ENCODE peak calls at places on chromosomes 6 and 20, in seven cellular contexts. One of them, this sample, is unnamed.
A peak's percentile ranks its signal among the peaks of the same experiment; 100 is the strongest.

GRCh38 chr6:7042056-7042653 is 65.6 kb upstream of the RREB1 start:
- DNase-seq in aorta: no peak
- DNase-seq in body of pancreas: peak; percentile 23
- DNase-seq in left ventricle myocardium inferior: no peak
- DNase-seq in CD8-positive, alpha-beta T cell: no peak
- DNase-seq in fibroblast of lung: no peak
- DNase-seq in cardiac muscle cell: peak; percentile 44
- DNase-seq in this sample: no peak

GRCh38 chr6:150256618-150257272 is 112.1 kb upstream of the IYD start:
- DNase-seq in body of pancreas: no peak
- DNase-seq in left ventricle myocardium inferior: no peak
- DNase-seq in CD8-positive, alpha-beta T cell: no peak
- DNase-seq in fibroblast of lung: peak; percentile 72
- DNase-seq in cardiac muscle cell: peak; percentile 89
- DNase-seq in aorta: no peak
- DNase-seq in this sample: no peak

GRCh38 chr20:19628570-19629134 is 129.4 kb upstream of the RIN2 start:
- DNase-seq in body of pancreas: peak; percentile 73
- DNase-seq in left ventricle myocardium inferior: no peak
- DNase-seq in aorta: no peak
- DNase-seq in CD8-positive, alpha-beta T cell: no peak
- DNase-seq in fibroblast of lung: peak; percentile 67
- DNase-seq in cardiac muscle cell: peak; percentile 80
- DNase-seq in this sample: no peak

GRCh38 chr20:12570371-12570770 is 438.4 kb upstream of the SPTLC3 start:
- DNase-seq in body of pancreas: peak; percentile 38
- DNase-seq in fibroblast of lung: no peak
- DNase-seq in CD8-positive, alpha-beta T cell: no peak
- DNase-seq in aorta: no peak
- DNase-seq in left ventricle myocardium inferior: no peak
- DNase-seq in cardiac muscle cell: peak; percentile 20
- DNase-seq in this sample: no peak

GRCh38 chr6:75213112-75213511 is 7.3 kb upstream of the COL12A1 start:
- DNase-seq in body of pancreas: no peak
- DNase-seq in cardiac muscle cell: peak; percentile 65
- DNase-seq in CD8-positive, alpha-beta T cell: no peak
- DNase-seq in fibroblast of lung: no peak
- DNase-seq in aorta: no peak
- DNase-seq in left ventricle myocardium inferior: no peak
- DNase-seq in this sample: no peak

GRCh38 chr6:54267798-54268197 is 40.4 kb upstream of the TINAG start:
- DNase-seq in body of pancreas: peak; percentile 39
- DNase-seq in cardiac muscle cell: peak; percentile 72
- DNase-seq in aorta: no peak
- DNase-seq in fibroblast of lung: peak; percentile 66
- DNase-seq in CD8-positive, alpha-beta T cell: no peak
- DNase-seq in left ventricle myocardium inferior: no peak
- DNase-seq in this sample: no peak

GRCh38 chr6:55046869-55047422 is 127.4 kb upstream of the HCRTR2 start:
- DNase-seq in aorta: no peak
- DNase-seq in fibroblast of lung: peak; percentile 24
- DNase-seq in CD8-positive, alpha-beta T cell: no peak
- DNase-seq in body of pancreas: peak; percentile 33
- DNase-seq in left ventricle myocardium inferior: no peak
- DNase-seq in cardiac muscle cell: no peak
- DNase-seq in this sample: no peak

GRCh38 chr6:106377061-106377540 is 16.6 kb downstream of the CRYBG1 start:
- DNase-seq in aorta: no peak
- DNase-seq in body of pancreas: no peak
- DNase-seq in left ventricle myocardium inferior: no peak
- DNase-seq in cardiac muscle cell: no peak
- DNase-seq in fibroblast of lung: peak; percentile 7
- DNase-seq in CD8-positive, alpha-beta T cell: no peak
- DNase-seq in this sample: no peak

GRCh38 chr6:161569071-161569470 is 295.2 kb upstream of the AGPAT4 start:
- DNase-seq in fibroblast of lung: no peak
- DNase-seq in aorta: no peak
- DNase-seq in body of pancreas: no peak
- DNase-seq in CD8-positive, alpha-beta T cell: no peak
- DNase-seq in left ventricle myocardium inferior: no peak
- DNase-seq in cardiac muscle cell: no peak
- DNase-seq in this sample: no peak

GRCh38 chr6:15472626-15473025 is 190.2 kb downstream of the DTNBP1 start:
- DNase-seq in aorta: no peak
- DNase-seq in body of pancreas: no peak
- DNase-seq in fibroblast of lung: no peak
- DNase-seq in left ventricle myocardium inferior: no peak
- DNase-seq in cardiac muscle cell: no peak
- DNase-seq in CD8-positive, alpha-beta T cell: no peak
- DNase-seq in this sample: no peak

GRCh38 chr6:4607026-4607704 is 169.0 kb upstream of the CDYL start:
- DNase-seq in aorta: peak; percentile 80
- DNase-seq in CD8-positive, alpha-beta T cell: no peak
- DNase-seq in fibroblast of lung: peak; percentile 94
- DNase-seq in body of pancreas: peak; percentile 28
- DNase-seq in cardiac muscle cell: peak; percentile 63
- DNase-seq in left ventricle myocardium inferior: no peak
- DNase-seq in this sample: no peak

GRCh38 chr6:154164397-154164796 is 125.4 kb downstream of the OPRM1 start:
- DNase-seq in CD8-positive, alpha-beta T cell: no peak
- DNase-seq in cardiac muscle cell: peak; percentile 95
- DNase-seq in body of pancreas: peak; percentile 31
- DNase-seq in left ventricle myocardium inferior: no peak
- DNase-seq in fibroblast of lung: peak; percentile 98
- DNase-seq in aorta: no peak
- DNase-seq in this sample: no peak

GRCh38 chr6:105545206-105545920 is 142.5 kb upstream of the PREP start:
- DNase-seq in cardiac muscle cell: no peak
- DNase-seq in CD8-positive, alpha-beta T cell: no peak
- DNase-seq in body of pancreas: no peak
- DNase-seq in aorta: no peak
- DNase-seq in fibroblast of lung: no peak
- DNase-seq in left ventricle myocardium inferior: no peak
- DNase-seq in this sample: no peak

GRCh38 chr6:96940322-96940721 is 15.8 kb downstream of the KLHL32 start:
- DNase-seq in aorta: no peak
- DNase-seq in fibroblast of lung: no peak
- DNase-seq in CD8-positive, alpha-beta T cell: no peak
- DNase-seq in body of pancreas: no peak
- DNase-seq in left ventricle myocardium inferior: no peak
- DNase-seq in cardiac muscle cell: no peak
- DNase-seq in this sample: no peak

GRCh38 chr6:104017410-104018381 is 842.0 kb downstream of the HACE1 start:
- DNase-seq in cardiac muscle cell: no peak
- DNase-seq in aorta: peak; percentile 56
- DNase-seq in fibroblast of lung: no peak
- DNase-seq in CD8-positive, alpha-beta T cell: no peak
- DNase-seq in body of pancreas: no peak
- DNase-seq in left ventricle myocardium inferior: no peak
- DNase-seq in this sample: peak; percentile 34

GRCh38 chr20:38433304-38433972 is 1.7 kb downstream of the SNHG17 start:
- DNase-seq in body of pancreas: no peak
- DNase-seq in aorta: no peak
- DNase-seq in left ventricle myocardium inferior: no peak
- DNase-seq in fibroblast of lung: no peak
- DNase-seq in cardiac muscle cell: no peak
- DNase-seq in CD8-positive, alpha-beta T cell: no peak
- DNase-seq in this sample: no peak

GRCh38 chr20:38429301-38429700 is 5.8 kb downstream of the SNHG17 start:
- DNase-seq in cardiac muscle cell: no peak
- DNase-seq in CD8-positive, alpha-beta T cell: no peak
- DNase-seq in fibroblast of lung: no peak
- DNase-seq in aorta: no peak
- DNase-seq in body of pancreas: no peak
- DNase-seq in left ventricle myocardium inferior: no peak
- DNase-seq in this sample: no peak

GRCh38 chr20:38432292-38432691 is 2.8 kb downstream of the SNHG17 start:
- DNase-seq in body of pancreas: no peak
- DNase-seq in fibroblast of lung: no peak
- DNase-seq in cardiac muscle cell: no peak
- DNase-seq in CD8-positive, alpha-beta T cell: no peak
- DNase-seq in aorta: no peak
- DNase-seq in left ventricle myocardium inferior: no peak
- DNase-seq in this sample: no peak

GRCh38 chr20:38428800-38429199 is 6.3 kb downstream of the SNHG17 start:
- DNase-seq in body of pancreas: no peak
- DNase-seq in CD8-positive, alpha-beta T cell: no peak
- DNase-seq in cardiac muscle cell: no peak
- DNase-seq in fibroblast of lung: no peak
- DNase-seq in left ventricle myocardium inferior: no peak
- DNase-seq in aorta: no peak
- DNase-seq in this sample: no peak

DNA sequence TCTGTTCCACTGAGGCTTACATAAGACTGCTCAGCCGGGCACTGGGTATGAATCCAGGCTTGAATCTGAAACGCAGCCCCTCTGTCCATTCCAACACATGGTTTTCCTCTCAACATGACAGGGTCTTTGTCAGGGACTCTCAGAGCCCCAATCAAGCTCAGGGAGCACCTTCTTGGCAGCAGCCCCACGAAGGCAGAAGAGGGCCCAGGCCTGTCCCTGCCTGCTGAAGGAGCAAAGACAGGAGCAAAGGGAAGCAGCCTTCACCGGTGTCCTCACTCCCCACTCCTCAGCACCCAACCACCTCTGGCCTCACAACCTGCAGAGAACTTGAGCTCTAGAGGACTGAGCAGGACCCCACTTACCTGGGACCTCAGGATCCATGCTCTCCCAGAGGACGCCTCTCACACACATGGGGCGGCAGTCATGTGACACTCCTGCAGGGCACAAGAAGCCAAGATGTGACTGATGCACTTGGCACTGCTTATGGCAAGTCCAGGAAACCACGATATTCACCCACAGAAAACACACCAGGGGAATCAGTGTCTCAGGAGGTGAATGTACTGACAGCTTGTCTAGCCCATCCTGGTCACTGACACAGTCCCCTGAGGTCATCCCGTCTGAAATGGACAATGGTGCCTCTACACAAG is 4.3 kb downstream of the SNHG17 start:
- DNase-seq in left ventricle myocardium inferior: no peak
- DNase-seq in body of pancreas: no peak
- DNase-seq in cardiac muscle cell: no peak
- DNase-seq in aorta: no peak
- DNase-seq in fibroblast of lung: no peak
- DNase-seq in CD8-positive, alpha-beta T cell: no peak
- DNase-seq in this sample: no peak
- H3K27ac ChIP-seq in left ventricle myocardium inferior: no peak overlapping the region
- H3K27ac ChIP-seq in body of pancreas: no peak overlapping the region
- H3K27ac ChIP-seq in cardiac muscle cell: no peak overlapping the region
- H3K27ac ChIP-seq in aorta: no peak overlapping the region
- H3K27ac ChIP-seq in fibroblast of lung: no peak overlapping the region
- H3K27ac ChIP-seq in CD8-positive, alpha-beta T cell: no peak overlapping the region
- H3K27ac ChIP-seq in this sample: no peak overlapping the region

GRCh38 chr20:44199877-44200276 is 10.7 kb downstream of the OSER1 start:
- DNase-seq in aorta: no peak
- DNase-seq in CD8-positive, alpha-beta T cell: no peak
- DNase-seq in body of pancreas: no peak
- DNase-seq in fibroblast of lung: no peak
- DNase-seq in cardiac muscle cell: no peak
- DNase-seq in left ventricle myocardium inferior: no peak
- DNase-seq in this sample: no peak
- H3K4me1 ChIP-seq in aorta: no peaks in the 10 kb centered on the region
- H3K4me1 ChIP-seq in CD8-positive, alpha-beta T cell: no peaks in the 10 kb centered on the region
- H3K4me1 ChIP-seq in body of pancreas: peaks cover 18% of the 10 kb centered on the region
- H3K4me1 ChIP-seq in fibroblast of lung: peaks cover 24% of the 10 kb centered on the region
- H3K4me1 ChIP-seq in cardiac muscle cell: peaks cover 12% of the 10 kb centered on the region
- H3K4me1 ChIP-seq in left ventricle myocardium inferior: peaks cover 58% of the 10 kb centered on the region
- H3K4me1 ChIP-seq in this sample: peaks cover 23% of the 10 kb centered on the region

DNA sequence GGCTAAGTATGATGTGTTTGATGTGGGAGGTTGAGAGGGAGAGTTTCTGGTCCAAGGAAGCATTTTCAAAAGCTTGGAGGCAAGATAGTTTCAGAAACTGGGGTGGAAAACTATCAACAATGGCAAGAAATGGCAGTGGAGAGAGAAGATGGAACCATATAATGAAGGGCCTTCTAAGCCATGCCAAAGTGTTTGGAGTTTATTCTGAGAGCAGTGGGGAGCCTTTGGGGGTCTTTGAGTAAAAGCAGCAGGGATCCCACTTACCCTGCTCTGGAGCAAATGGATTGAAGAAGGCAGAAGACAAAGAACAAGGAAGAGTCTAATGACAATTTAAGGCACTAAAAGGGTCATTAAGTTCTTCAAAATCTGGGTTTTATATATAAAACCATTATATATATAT is 538.9 kb downstream of the UTRN start:
- DNase-seq in body of pancreas: no peak
- DNase-seq in left ventricle myocardium inferior: no peak
- DNase-seq in fibroblast of lung: no peak
- DNase-seq in CD8-positive, alpha-beta T cell: no peak
- DNase-seq in aorta: no peak
- DNase-seq in cardiac muscle cell: no peak
- DNase-seq in this sample: no peak
- H3K27ac ChIP-seq in body of pancreas: no peak overlapping the region
- H3K27ac ChIP-seq in left ventricle myocardium inferior: no peak overlapping the region
- H3K27ac ChIP-seq in fibroblast of lung: no peak overlapping the region
- H3K27ac ChIP-seq in CD8-positive, alpha-beta T cell: no peak overlapping the region
- H3K27ac ChIP-seq in aorta: no peak overlapping the region
- H3K27ac ChIP-seq in cardiac muscle cell: no peak overlapping the region
- H3K27ac ChIP-seq in this sample: no peak overlapping the region

GRCh38 chr20:36098364-36098763 is 56.2 kb upstream of the EPB41L1 start:
- DNase-seq in aorta: peak; percentile 28
- DNase-seq in fibroblast of lung: peak; percentile 69
- DNase-seq in body of pancreas: peak; percentile 70
- DNase-seq in cardiac muscle cell: peak; percentile 83
- DNase-seq in left ventricle myocardium inferior: no peak
- DNase-seq in CD8-positive, alpha-beta T cell: no peak
- DNase-seq in this sample: no peak

GRCh38 chr20:36102306-36102705 is 52.2 kb upstream of the EPB41L1 start:
- DNase-seq in aorta: no peak
- DNase-seq in fibroblast of lung: no peak
- DNase-seq in left ventricle myocardium inferior: no peak
- DNase-seq in body of pancreas: no peak
- DNase-seq in cardiac muscle cell: no peak
- DNase-seq in CD8-positive, alpha-beta T cell: no peak
- DNase-seq in this sample: no peak

GRCh38 chr20:36102809-36103596 is 51.5 kb upstream of the EPB41L1 start:
- DNase-seq in body of pancreas: peak; percentile 59
- DNase-seq in CD8-positive, alpha-beta T cell: no peak
- DNase-seq in fibroblast of lung: no peak
- DNase-seq in cardiac muscle cell: peak; percentile 34
- DNase-seq in left ventricle myocardium inferior: no peak
- DNase-seq in aorta: no peak
- DNase-seq in this sample: no peak

GRCh38 chr20:36099106-36099505 is 55.4 kb upstream of the EPB41L1 start:
- DNase-seq in cardiac muscle cell: no peak
- DNase-seq in fibroblast of lung: no peak
- DNase-seq in left ventricle myocardium inferior: no peak
- DNase-seq in CD8-positive, alpha-beta T cell: no peak
- DNase-seq in body of pancreas: no peak
- DNase-seq in aorta: no peak
- DNase-seq in this sample: no peak

DNA sequence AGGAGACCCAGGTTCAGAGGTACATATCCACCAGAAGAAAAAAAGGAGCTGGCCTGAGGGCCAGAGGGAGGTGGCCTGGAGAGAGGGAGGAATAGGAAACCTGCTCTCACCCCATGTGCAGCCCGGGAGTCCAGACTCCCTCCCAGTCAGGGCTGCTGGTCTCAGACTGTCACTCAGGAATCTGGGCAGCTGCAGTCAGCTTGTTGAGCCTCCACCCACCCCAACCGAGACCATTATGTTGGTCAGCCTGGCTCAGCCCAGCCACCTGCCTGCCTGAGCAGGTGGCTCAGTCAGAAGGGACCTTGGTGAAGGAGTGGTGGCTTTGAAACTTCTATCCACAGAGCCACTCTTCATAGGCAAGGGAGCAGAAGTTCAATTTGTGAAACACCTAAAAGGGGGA is 53.3 kb upstream of the EPB41L1 start:
- DNase-seq in cardiac muscle cell: no peak
- DNase-seq in left ventricle myocardium inferior: no peak
- DNase-seq in body of pancreas: peak; percentile 87
- DNase-seq in aorta: no peak
- DNase-seq in CD8-positive, alpha-beta T cell: no peak
- DNase-seq in fibroblast of lung: no peak
- DNase-seq in this sample: no peak
- H3K4me1 ChIP-seq in cardiac muscle cell: peaks cover 40% of the 10 kb centered on the region
- H3K4me1 ChIP-seq in left ventricle myocardium inferior: peaks cover 29% of the 10 kb centered on the region
- H3K4me1 ChIP-seq in body of pancreas: peaks cover 97% of the 10 kb centered on the region
- H3K4me1 ChIP-seq in aorta: peaks cover 5% of the 10 kb centered on the region
- H3K4me1 ChIP-seq in CD8-positive, alpha-beta T cell: no peaks in the 10 kb centered on the region
- H3K4me1 ChIP-seq in fibroblast of lung: peaks cover 4% of the 10 kb centered on the region
- H3K4me1 ChIP-seq in this sample: peaks cover 62% of the 10 kb centered on the region

This sample was measured in upper lobe of right lung.